ENCODE peak calls at places on chromosome 19, in nine cellular contexts. One of them, this sample, is unnamed.

GRCh38 chr19:40805258-40805868 is 6.4 kb downstream of the EGLN2 start:
- DNase-seq in RWPE1: no peak
- DNase-seq in activated CD4-positive, alpha-beta T cell treated with anti-CD3 and anti-CD28 coated beads, Interleukin-2, amount 10 ng/mL, durations not matched to agents 7 days and 5 days: peak
- DNase-seq in tibial nerve: no peak
- DNase-seq in glutamatergic neuron: no peak
- DNase-seq in central memory CD4-positive, alpha-beta T cell: peak
- DNase-seq in AG09309: no peak
- DNase-seq in transverse colon: peak
- DNase-seq in A549: no peak
- DNase-seq in this sample: no peak

GRCh38 chr19:32748497-32748896 is 28.9 kb downstream of the TDRD12 start:
- DNase-seq in RWPE1: no peak
- DNase-seq in activated CD4-positive, alpha-beta T cell treated with anti-CD3 and anti-CD28 coated beads, Interleukin-2, amount 10 ng/mL, durations not matched to agents 7 days and 5 days: no peak
- DNase-seq in tibial nerve: no peak
- DNase-seq in glutamatergic neuron: no peak
- DNase-seq in central memory CD4-positive, alpha-beta T cell: no peak
- DNase-seq in AG09309: no peak
- DNase-seq in transverse colon: no peak
- DNase-seq in A549: peak
- DNase-seq in this sample: no peak

GRCh38 chr19:45515081-45515624 is 7.9 kb downstream of the VASP start:
- DNase-seq in RWPE1: no peak
- DNase-seq in activated CD4-positive, alpha-beta T cell treated with anti-CD3 and anti-CD28 coated beads, Interleukin-2, amount 10 ng/mL, durations not matched to agents 7 days and 5 days: no peak
- DNase-seq in tibial nerve: peak
- DNase-seq in glutamatergic neuron: no peak
- DNase-seq in central memory CD4-positive, alpha-beta T cell: no peak
- DNase-seq in AG09309: no peak
- DNase-seq in transverse colon: peak
- DNase-seq in A549: no peak
- DNase-seq in this sample: peak

GRCh38 chr19:7515471-7516226 is at the start of gene ZNF358:
- DNase-seq in RWPE1: peak
- DNase-seq in activated CD4-positive, alpha-beta T cell treated with anti-CD3 and anti-CD28 coated beads, Interleukin-2, amount 10 ng/mL, durations not matched to agents 7 days and 5 days: peak
- DNase-seq in tibial nerve: peak
- DNase-seq in glutamatergic neuron: peak
- DNase-seq in central memory CD4-positive, alpha-beta T cell: no peak
- DNase-seq in AG09309: no peak
- DNase-seq in transverse colon: peak
- DNase-seq in A549: peak
- DNase-seq in this sample: peak

GRCh38 chr19:51479531-51480331 is 1.4 kb downstream of the CEACAM18 start:
- DNase-seq in RWPE1: no peak
- DNase-seq in activated CD4-positive, alpha-beta T cell treated with anti-CD3 and anti-CD28 coated beads, Interleukin-2, amount 10 ng/mL, durations not matched to agents 7 days and 5 days: no peak
- DNase-seq in tibial nerve: no peak
- DNase-seq in glutamatergic neuron: no peak
- DNase-seq in central memory CD4-positive, alpha-beta T cell: no peak
- DNase-seq in AG09309: no peak
- DNase-seq in transverse colon: no peak
- DNase-seq in A549: no peak
- DNase-seq in this sample: no peak

GRCh38 chr19:29687897-29688728 is 22.9 kb downstream of the PLEKHF1 start:
- DNase-seq in RWPE1: no peak
- DNase-seq in activated CD4-positive, alpha-beta T cell treated with anti-CD3 and anti-CD28 coated beads, Interleukin-2, amount 10 ng/mL, durations not matched to agents 7 days and 5 days: no peak
- DNase-seq in tibial nerve: no peak
- DNase-seq in glutamatergic neuron: no peak
- DNase-seq in central memory CD4-positive, alpha-beta T cell: no peak
- DNase-seq in AG09309: peak
- DNase-seq in transverse colon: no peak
- DNase-seq in A549: no peak
- DNase-seq in this sample: no peak

GRCh38 chr19:55070755-55071502 is 4.7 kb upstream of the EPS8L1 start:
- DNase-seq in RWPE1: peak
- DNase-seq in activated CD4-positive, alpha-beta T cell treated with anti-CD3 and anti-CD28 coated beads, Interleukin-2, amount 10 ng/mL, durations not matched to agents 7 days and 5 days: peak
- DNase-seq in tibial nerve: no peak
- DNase-seq in glutamatergic neuron: no peak
- DNase-seq in central memory CD4-positive, alpha-beta T cell: no peak
- DNase-seq in AG09309: no peak
- DNase-seq in transverse colon: peak
- DNase-seq in A549: peak
- DNase-seq in this sample: peak

GRCh38 chr19:801030-801860 is 4.0 kb downstream of the PTBP1 start:
- DNase-seq in RWPE1: no peak
- DNase-seq in activated CD4-positive, alpha-beta T cell treated with anti-CD3 and anti-CD28 coated beads, Interleukin-2, amount 10 ng/mL, durations not matched to agents 7 days and 5 days: no peak
- DNase-seq in tibial nerve: no peak
- DNase-seq in glutamatergic neuron: no peak
- DNase-seq in central memory CD4-positive, alpha-beta T cell: no peak
- DNase-seq in AG09309: no peak
- DNase-seq in transverse colon: peak
- DNase-seq in A549: no peak
- DNase-seq in this sample: peak

GRCh38 chr19:55390461-55390880 is 4.7 kb downstream of the RPL28 start:
- DNase-seq in RWPE1: no peak
- DNase-seq in activated CD4-positive, alpha-beta T cell treated with anti-CD3 and anti-CD28 coated beads, Interleukin-2, amount 10 ng/mL, durations not matched to agents 7 days and 5 days: no peak
- DNase-seq in tibial nerve: no peak
- DNase-seq in glutamatergic neuron: no peak
- DNase-seq in central memory CD4-positive, alpha-beta T cell: no peak
- DNase-seq in AG09309: no peak
- DNase-seq in transverse colon: no peak
- DNase-seq in A549: no peak
- DNase-seq in this sample: no peak

GRCh38 chr19:31214086-31214485 is 135.2 kb downstream of the TSHZ3 start:
- DNase-seq in RWPE1: peak
- DNase-seq in activated CD4-positive, alpha-beta T cell treated with anti-CD3 and anti-CD28 coated beads, Interleukin-2, amount 10 ng/mL, durations not matched to agents 7 days and 5 days: peak
- DNase-seq in tibial nerve: peak
- DNase-seq in glutamatergic neuron: no peak
- DNase-seq in central memory CD4-positive, alpha-beta T cell: peak
- DNase-seq in AG09309: peak
- DNase-seq in transverse colon: peak
- DNase-seq in A549: peak
- DNase-seq in this sample: peak

GRCh38 chr19:3402631-3403443 is 36.5 kb downstream of the NFIC start:
- DNase-seq in RWPE1: no peak
- DNase-seq in activated CD4-positive, alpha-beta T cell treated with anti-CD3 and anti-CD28 coated beads, Interleukin-2, amount 10 ng/mL, durations not matched to agents 7 days and 5 days: no peak
- DNase-seq in tibial nerve: no peak
- DNase-seq in glutamatergic neuron: no peak
- DNase-seq in central memory CD4-positive, alpha-beta T cell: no peak
- DNase-seq in AG09309: no peak
- DNase-seq in transverse colon: no peak
- DNase-seq in A549: no peak
- DNase-seq in this sample: no peak

GRCh38 chr19:54190942-54191670 is at the start of gene TSEN34:
- DNase-seq in RWPE1: peak
- DNase-seq in activated CD4-positive, alpha-beta T cell treated with anti-CD3 and anti-CD28 coated beads, Interleukin-2, amount 10 ng/mL, durations not matched to agents 7 days and 5 days: peak
- DNase-seq in tibial nerve: peak
- DNase-seq in glutamatergic neuron: peak
- DNase-seq in central memory CD4-positive, alpha-beta T cell: no peak
- DNase-seq in AG09309: no peak
- DNase-seq in transverse colon: peak
- DNase-seq in A549: no peak
- DNase-seq in this sample: peak

GRCh38 chr19:31340059-31341025 is 8.9 kb downstream of the TSHZ3 start:
- DNase-seq in RWPE1: no peak
- DNase-seq in activated CD4-positive, alpha-beta T cell treated with anti-CD3 and anti-CD28 coated beads, Interleukin-2, amount 10 ng/mL, durations not matched to agents 7 days and 5 days: peak
- DNase-seq in tibial nerve: no peak
- DNase-seq in glutamatergic neuron: no peak
- DNase-seq in central memory CD4-positive, alpha-beta T cell: peak
- DNase-seq in AG09309: peak
- DNase-seq in transverse colon: no peak
- DNase-seq in A549: no peak
- DNase-seq in this sample: no peak

GRCh38 chr19:23318143-23318542 is 67.9 kb upstream of the ZNF724 start:
- DNase-seq in RWPE1: peak
- DNase-seq in activated CD4-positive, alpha-beta T cell treated with anti-CD3 and anti-CD28 coated beads, Interleukin-2, amount 10 ng/mL, durations not matched to agents 7 days and 5 days: no peak
- DNase-seq in tibial nerve: no peak
- DNase-seq in glutamatergic neuron: no peak
- DNase-seq in central memory CD4-positive, alpha-beta T cell: no peak
- DNase-seq in AG09309: no peak
- DNase-seq in transverse colon: no peak
- DNase-seq in A549: no peak
- DNase-seq in this sample: no peak

GRCh38 chr19:1253514-1254080 is 5.2 kb downstream of the MIDN start:
- DNase-seq in RWPE1: no peak
- DNase-seq in activated CD4-positive, alpha-beta T cell treated with anti-CD3 and anti-CD28 coated beads, Interleukin-2, amount 10 ng/mL, durations not matched to agents 7 days and 5 days: no peak
- DNase-seq in tibial nerve: no peak
- DNase-seq in glutamatergic neuron: no peak
- DNase-seq in central memory CD4-positive, alpha-beta T cell: no peak
- DNase-seq in AG09309: no peak
- DNase-seq in transverse colon: peak
- DNase-seq in A549: no peak
- DNase-seq in this sample: peak

GRCh38 chr19:40294560-40294959 is 9.4 kb upstream of the AKT2 start:
- DNase-seq in RWPE1: no peak
- DNase-seq in activated CD4-positive, alpha-beta T cell treated with anti-CD3 and anti-CD28 coated beads, Interleukin-2, amount 10 ng/mL, durations not matched to agents 7 days and 5 days: no peak
- DNase-seq in tibial nerve: no peak
- DNase-seq in glutamatergic neuron: no peak
- DNase-seq in central memory CD4-positive, alpha-beta T cell: no peak
- DNase-seq in AG09309: no peak
- DNase-seq in transverse colon: no peak
- DNase-seq in A549: no peak
- DNase-seq in this sample: no peak

GRCh38 chr19:22257381-22257780 is 28.9 kb upstream of the ZNF729 start:
- DNase-seq in RWPE1: no peak
- DNase-seq in activated CD4-positive, alpha-beta T cell treated with anti-CD3 and anti-CD28 coated beads, Interleukin-2, amount 10 ng/mL, durations not matched to agents 7 days and 5 days: no peak
- DNase-seq in tibial nerve: no peak
- DNase-seq in glutamatergic neuron: no peak
- DNase-seq in central memory CD4-positive, alpha-beta T cell: no peak
- DNase-seq in AG09309: no peak
- DNase-seq in transverse colon: no peak
- DNase-seq in A549: no peak
- DNase-seq in this sample: no peak

GRCh38 chr19:38912600-38913514 is 871 bp upstream of the CCER2 start:
- DNase-seq in RWPE1: no peak
- DNase-seq in activated CD4-positive, alpha-beta T cell treated with anti-CD3 and anti-CD28 coated beads, Interleukin-2, amount 10 ng/mL, durations not matched to agents 7 days and 5 days: no peak
- DNase-seq in tibial nerve: no peak
- DNase-seq in glutamatergic neuron: no peak
- DNase-seq in central memory CD4-positive, alpha-beta T cell: no peak
- DNase-seq in AG09309: no peak
- DNase-seq in transverse colon: no peak
- DNase-seq in A549: no peak
- DNase-seq in this sample: no peak

GRCh38 chr19:38839816-38840582 is 8.4 kb upstream of the ECH1 start:
- DNase-seq in RWPE1: no peak
- DNase-seq in activated CD4-positive, alpha-beta T cell treated with anti-CD3 and anti-CD28 coated beads, Interleukin-2, amount 10 ng/mL, durations not matched to agents 7 days and 5 days: no peak
- DNase-seq in tibial nerve: no peak
- DNase-seq in glutamatergic neuron: no peak
- DNase-seq in central memory CD4-positive, alpha-beta T cell: no peak
- DNase-seq in AG09309: no peak
- DNase-seq in transverse colon: no peak
- DNase-seq in A549: no peak
- DNase-seq in this sample: no peak

GRCh38 chr19:2359992-2360875 is at the start of gene TMPRSS9:
- DNase-seq in RWPE1: no peak
- DNase-seq in activated CD4-positive, alpha-beta T cell treated with anti-CD3 and anti-CD28 coated beads, Interleukin-2, amount 10 ng/mL, durations not matched to agents 7 days and 5 days: no peak
- DNase-seq in tibial nerve: no peak
- DNase-seq in glutamatergic neuron: no peak
- DNase-seq in central memory CD4-positive, alpha-beta T cell: no peak
- DNase-seq in AG09309: no peak
- DNase-seq in transverse colon: no peak
- DNase-seq in A549: no peak
- DNase-seq in this sample: no peak

GRCh38 chr19:12983561-12984142 is 11.6 kb upstream of the NFIX start:
- DNase-seq in RWPE1: peak
- DNase-seq in activated CD4-positive, alpha-beta T cell treated with anti-CD3 and anti-CD28 coated beads, Interleukin-2, amount 10 ng/mL, durations not matched to agents 7 days and 5 days: peak
- DNase-seq in tibial nerve: peak
- DNase-seq in glutamatergic neuron: peak
- DNase-seq in central memory CD4-positive, alpha-beta T cell: peak
- DNase-seq in AG09309: no peak
- DNase-seq in transverse colon: peak
- DNase-seq in A549: peak
- DNase-seq in this sample: peak

GRCh38 chr19:17456127-17456526 is 4.6 kb downstream of the NXNL1 start:
- DNase-seq in RWPE1: no peak
- DNase-seq in activated CD4-positive, alpha-beta T cell treated with anti-CD3 and anti-CD28 coated beads, Interleukin-2, amount 10 ng/mL, durations not matched to agents 7 days and 5 days: no peak
- DNase-seq in tibial nerve: no peak
- DNase-seq in glutamatergic neuron: no peak
- DNase-seq in central memory CD4-positive, alpha-beta T cell: no peak
- DNase-seq in AG09309: no peak
- DNase-seq in transverse colon: no peak
- DNase-seq in A549: no peak
- DNase-seq in this sample: no peak

GRCh38 chr19:40326201-40326600 is 22.0 kb downstream of the C19orf47 start:
- DNase-seq in RWPE1: no peak
- DNase-seq in activated CD4-positive, alpha-beta T cell treated with anti-CD3 and anti-CD28 coated beads, Interleukin-2, amount 10 ng/mL, durations not matched to agents 7 days and 5 days: no peak
- DNase-seq in tibial nerve: no peak
- DNase-seq in glutamatergic neuron: no peak
- DNase-seq in central memory CD4-positive, alpha-beta T cell: no peak
- DNase-seq in AG09309: no peak
- DNase-seq in transverse colon: no peak
- DNase-seq in A549: no peak
- DNase-seq in this sample: no peak

GRCh38 chr19:19304186-19304975 is 15.9 kb downstream of the SUGP1 start:
- DNase-seq in RWPE1: no peak
- DNase-seq in activated CD4-positive, alpha-beta T cell treated with anti-CD3 and anti-CD28 coated beads, Interleukin-2, amount 10 ng/mL, durations not matched to agents 7 days and 5 days: no peak
- DNase-seq in tibial nerve: no peak
- DNase-seq in glutamatergic neuron: no peak
- DNase-seq in central memory CD4-positive, alpha-beta T cell: no peak
- DNase-seq in AG09309: no peak
- DNase-seq in transverse colon: no peak
- DNase-seq in A549: no peak
- DNase-seq in this sample: no peak

GRCh38 chr19:34228347-34228746 is 26.0 kb upstream of the GARRE1 start:
- DNase-seq in RWPE1: no peak
- DNase-seq in activated CD4-positive, alpha-beta T cell treated with anti-CD3 and anti-CD28 coated beads, Interleukin-2, amount 10 ng/mL, durations not matched to agents 7 days and 5 days: no peak
- DNase-seq in tibial nerve: no peak
- DNase-seq in glutamatergic neuron: no peak
- DNase-seq in central memory CD4-positive, alpha-beta T cell: no peak
- DNase-seq in AG09309: no peak
- DNase-seq in transverse colon: no peak
- DNase-seq in A549: no peak
- DNase-seq in this sample: no peak

GRCh38 chr19:15447057-15447456 is 2.7 kb downstream of the WIZ start:
- DNase-seq in RWPE1: no peak
- DNase-seq in activated CD4-positive, alpha-beta T cell treated with anti-CD3 and anti-CD28 coated beads, Interleukin-2, amount 10 ng/mL, durations not matched to agents 7 days and 5 days: no peak
- DNase-seq in tibial nerve: no peak
- DNase-seq in glutamatergic neuron: no peak
- DNase-seq in central memory CD4-positive, alpha-beta T cell: no peak
- DNase-seq in AG09309: no peak
- DNase-seq in transverse colon: no peak
- DNase-seq in A549: no peak
- DNase-seq in this sample: no peak

GRCh38 chr19:16649734-16650133 is 10.2 kb downstream of the SMIM7 start:
- DNase-seq in RWPE1: no peak
- DNase-seq in activated CD4-positive, alpha-beta T cell treated with anti-CD3 and anti-CD28 coated beads, Interleukin-2, amount 10 ng/mL, durations not matched to agents 7 days and 5 days: no peak
- DNase-seq in tibial nerve: no peak
- DNase-seq in glutamatergic neuron: no peak
- DNase-seq in central memory CD4-positive, alpha-beta T cell: no peak
- DNase-seq in AG09309: no peak
- DNase-seq in transverse colon: no peak
- DNase-seq in A549: no peak
- DNase-seq in this sample: no peak

GRCh38 chr19:7787141-7787540 is 24.1 kb downstream of the CLEC4M start:
- DNase-seq in RWPE1: no peak
- DNase-seq in activated CD4-positive, alpha-beta T cell treated with anti-CD3 and anti-CD28 coated beads, Interleukin-2, amount 10 ng/mL, durations not matched to agents 7 days and 5 days: no peak
- DNase-seq in tibial nerve: peak
- DNase-seq in glutamatergic neuron: no peak
- DNase-seq in central memory CD4-positive, alpha-beta T cell: no peak
- DNase-seq in AG09309: no peak
- DNase-seq in transverse colon: no peak
- DNase-seq in A549: no peak
- DNase-seq in this sample: no peak

GRCh38 chr19:32041681-32042292 is 303.6 kb upstream of the ZNF507 start:
- DNase-seq in RWPE1: peak
- DNase-seq in activated CD4-positive, alpha-beta T cell treated with anti-CD3 and anti-CD28 coated beads, Interleukin-2, amount 10 ng/mL, durations not matched to agents 7 days and 5 days: peak
- DNase-seq in tibial nerve: no peak
- DNase-seq in glutamatergic neuron: peak
- DNase-seq in central memory CD4-positive, alpha-beta T cell: no peak
- DNase-seq in AG09309: no peak
- DNase-seq in transverse colon: peak
- DNase-seq in A549: peak
- DNase-seq in this sample: peak

GRCh38 chr19:17938092-17938845 is 5.5 kb downstream of the CCDC124 start:
- DNase-seq in RWPE1: peak
- DNase-seq in activated CD4-positive, alpha-beta T cell treated with anti-CD3 and anti-CD28 coated beads, Interleukin-2, amount 10 ng/mL, durations not matched to agents 7 days and 5 days: peak
- DNase-seq in tibial nerve: peak
- DNase-seq in glutamatergic neuron: peak
- DNase-seq in central memory CD4-positive, alpha-beta T cell: peak
- DNase-seq in AG09309: peak
- DNase-seq in transverse colon: peak
- DNase-seq in A549: peak
- DNase-seq in this sample: peak

GRCh38 chr19:56014765-56015164 is 28.2 kb downstream of the NLRP5 start:
- DNase-seq in RWPE1: no peak
- DNase-seq in activated CD4-positive, alpha-beta T cell treated with anti-CD3 and anti-CD28 coated beads, Interleukin-2, amount 10 ng/mL, durations not matched to agents 7 days and 5 days: no peak
- DNase-seq in tibial nerve: no peak
- DNase-seq in glutamatergic neuron: no peak
- DNase-seq in central memory CD4-positive, alpha-beta T cell: no peak
- DNase-seq in AG09309: no peak
- DNase-seq in transverse colon: no peak
- DNase-seq in A549: no peak
- DNase-seq in this sample: no peak